ENCODE peak calls at places on chromosomes 2 and 18, in six cellular contexts. M, B, V, N, O and P are unnamed samples.

GRCh38 chr18:54822872-54823845 is 5.1 kb upstream of the RAB27B start:
- DNase-seq in B (peak), N (no peak), O (no peak), M (no peak), V (no peak), P (no peak)

GRCh38 chr2:28231110-28231621 is 161.5 kb upstream of the FOSL2 start:
- DNase-seq in M (peak), N (no peak), O (no peak), B (no peak), V (no peak), P (no peak)

GRCh38 chr18:62354171-62354570 is 29.1 kb downstream of the TNFRSF11A start:
- DNase-seq in O (no peak), N (no peak), V (no peak), B (no peak), M (no peak), P (no peak)

GRCh38 chr2:200466703-200467418 is 43.0 kb downstream of the KCTD18 start:
- DNase-seq in O (no peak), N (no peak), M (no peak), V (no peak), B (no peak), P (no peak)

GRCh38 chr2:102094917-102095316 is 47.6 kb upstream of the IL1R1 start:
- DNase-seq in B (peak), O (no peak), V (peak), N (peak), M (no peak), P (no peak)

GRCh38 chr2:224319756-224320155 is 82.2 kb downstream of the FAM124B start:
- DNase-seq in M (no peak), B (no peak), V (no peak), O (no peak), N (no peak), P (no peak)

GRCh38 chr2:173148520-173148919 is 72.9 kb downstream of the MAP3K20 start:
- DNase-seq in B (no peak), O (no peak), M (no peak), N (no peak), V (no peak), P (no peak)

GRCh38 chr18:8529609-8530008 is 79.6 kb upstream of the RAB12 start:
- DNase-seq in N (no peak), V (no peak), M (no peak), B (no peak), O (peak), P (no peak)

GRCh38 chr2:207385076-207385475 is 144.7 kb upstream of the CREB1 start:
- DNase-seq in N (no peak), V (no peak), M (no peak), B (no peak), O (no peak), P (no peak)

GRCh38 chr2:174561283-174562275 is 36.0 kb downstream of the WIPF1 start:
- DNase-seq in V (no peak), M (no peak), B (no peak), O (no peak), N (no peak), P (no peak)

GRCh38 chr2:64622443-64623231 is 31.1 kb downstream of the SERTAD2 start:
- DNase-seq in V (no peak), B (no peak), O (no peak), N (no peak), M (no peak), P (peak)

GRCh38 chr2:229725716-229726346 is 11.5 kb upstream of the DNER start:
- DNase-seq in O (no peak), B (peak), V (no peak), N (no peak), M (no peak), P (no peak)

GRCh38 chr2:183665403-183665802 is 541.2 kb downstream of the NUP35 start:
- DNase-seq in O (no peak), M (no peak), N (no peak), B (no peak), V (no peak), P (no peak)

GRCh38 chr18:62457830-62458229 is 65.0 kb upstream of the ZCCHC2 start:
- DNase-seq in B (no peak), O (no peak), V (no peak), N (no peak), M (no peak), P (no peak)

GRCh38 chr2:170651603-170652002 is 63.5 kb upstream of the SP5 start:
- DNase-seq in V (no peak), M (no peak), O (no peak), N (no peak), B (no peak), P (no peak)

GRCh38 chr2:207765541-207765940 is 4.2 kb downstream of the FZD5 start:
- DNase-seq in B (peak), O (no peak), M (no peak), V (peak), N (peak), P (no peak)

GRCh38 chr2:203650860-203651613 is 55.4 kb upstream of the CD28 start:
- DNase-seq in B (peak), O (no peak), N (no peak), M (peak), V (peak), P (no peak)

GRCh38 chr2:99748344-99748743 is 258.5 kb upstream of the REV1 start:
- DNase-seq in B (no peak), V (no peak), M (no peak), N (no peak), O (no peak), P (no peak)

GRCh38 chr2:169065864-169066507 is 3.4 kb upstream of the DHRS9 start:
- DNase-seq in V (no peak), O (no peak), M (no peak), B (no peak), N (no peak), P (no peak)

GRCh38 chr18:48583568-48583967 is 44.7 kb downstream of the CTIF start:
- DNase-seq in V (no peak), B (no peak), M (no peak), O (no peak), N (no peak), P (no peak)

GRCh38 chr18:36366994-36367839 is 69.7 kb downstream of the FHOD3 start:
- DNase-seq in N (no peak), V (no peak), B (no peak), O (peak), M (no peak), P (no peak)

GRCh38 chr18:21408681-21409080 is 166.6 kb downstream of the GREB1L start:
- DNase-seq in V (no peak), N (no peak), B (no peak), O (no peak), M (no peak), P (no peak)

GRCh38 chr18:13260114-13260926 is 41.8 kb downstream of the LDLRAD4 start:
- DNase-seq in O (no peak), B (no peak), N (no peak), V (no peak), M (no peak), P (no peak)
- TF ChIP-seq CHD2 in O (no peak), B (no peak), N (no peak), V (no peak), M (no peak), P (no peak)

GRCh38 chr2:176176233-176176632 is 12.2 kb upstream of the HOXD1 start:
- DNase-seq in V (no peak), M (no peak), N (no peak), O (no peak), B (no peak), P (no peak)
- TF ChIP-seq CHD2 in V (no peak), M (no peak), N (no peak), O (no peak), B (no peak), P (no peak)

DNA sequence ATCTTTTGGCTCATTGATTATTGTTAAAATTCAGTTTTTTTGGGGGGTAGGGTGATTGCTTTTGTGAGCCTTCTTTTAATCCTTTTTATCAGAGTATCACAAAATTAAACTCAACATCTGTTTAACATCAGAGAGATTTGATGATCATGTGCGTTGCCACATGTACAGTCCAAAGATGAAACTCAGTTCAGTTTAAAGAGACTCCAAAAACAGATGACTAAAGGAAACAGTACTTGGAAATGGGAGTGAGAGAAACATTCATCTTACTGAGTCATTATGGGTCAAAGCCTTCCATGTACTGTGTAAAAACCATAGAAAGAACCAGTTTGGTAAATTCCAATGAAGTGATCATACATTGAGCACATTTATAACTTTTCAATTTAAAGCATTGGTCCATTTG is 53.0 kb downstream of the LYPD6 start:
- DNase-seq in B (no peak), V (no peak), M (peak), O (no peak), N (no peak), P (no peak)
- TF ChIP-seq CHD2 in B (no peak), V (no peak), M (no peak), O (no peak), N (no peak), P (no peak)

GRCh38 chr18:6885992-6886823 is 156.7 kb downstream of the ARHGAP28 start:
- DNase-seq in B (peak), M (peak), N (peak), O (no peak), V (peak), P (no peak)
- TF ChIP-seq CHD2 in B (no peak), M (no peak), N (no peak), O (no peak), V (no peak), P (no peak)

GRCh38 chr18:458016-458415 is 42.5 kb downstream of the COLEC12 start:
- DNase-seq in N (no peak), O (no peak), B (no peak), M (no peak), V (no peak), P (no peak)

GRCh38 chr18:456361-456821 is 44.1 kb downstream of the COLEC12 start:
- DNase-seq in M (no peak), O (no peak), V (no peak), N (no peak), B (no peak), P (no peak)

GRCh38 chr18:459801-460200 is 40.7 kb downstream of the COLEC12 start:
- DNase-seq in V (no peak), N (no peak), O (no peak), B (no peak), M (no peak), P (no peak)

GRCh38 chr18:457533-457932 is 43.0 kb downstream of the COLEC12 start:
- DNase-seq in N (no peak), M (no peak), B (no peak), O (no peak), V (no peak), P (no peak)

DNA sequence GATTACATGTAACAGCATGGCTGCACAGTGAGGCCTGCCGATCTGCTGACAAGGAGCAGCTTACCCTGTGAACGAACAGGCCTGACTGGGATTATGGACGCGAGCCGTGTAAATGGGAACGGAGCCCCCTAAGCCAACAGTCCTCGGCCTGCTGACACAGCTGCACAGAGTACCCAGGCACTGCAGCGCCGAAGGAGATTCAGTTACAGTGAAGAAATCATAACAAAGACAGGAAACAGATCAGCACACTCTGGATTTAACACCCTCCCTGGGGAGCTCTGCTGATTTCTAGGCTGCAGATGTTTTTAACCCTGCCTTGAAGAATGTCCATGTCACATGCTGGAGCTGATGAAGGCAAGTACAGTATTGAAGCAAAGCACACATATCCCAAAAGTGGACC is 43.4 kb downstream of the COLEC12 start:
- DNase-seq in V (no peak), B (no peak), N (no peak), O (no peak), M (peak), P (no peak)
- TF ChIP-seq CHD2 in V (no peak), B (no peak), N (no peak), O (no peak), M (no peak), P (no peak)

GRCh38 chr2:44635725-44636124 is 274.0 kb downstream of the CAMKMT start:
- DNase-seq in V (no peak), M (no peak), O (no peak), N (no peak), B (no peak), P (no peak)
- TF ChIP-seq CHD2 in V (no peak), M (no peak), O (no peak), N (no peak), B (no peak), P (no peak)

DNA sequence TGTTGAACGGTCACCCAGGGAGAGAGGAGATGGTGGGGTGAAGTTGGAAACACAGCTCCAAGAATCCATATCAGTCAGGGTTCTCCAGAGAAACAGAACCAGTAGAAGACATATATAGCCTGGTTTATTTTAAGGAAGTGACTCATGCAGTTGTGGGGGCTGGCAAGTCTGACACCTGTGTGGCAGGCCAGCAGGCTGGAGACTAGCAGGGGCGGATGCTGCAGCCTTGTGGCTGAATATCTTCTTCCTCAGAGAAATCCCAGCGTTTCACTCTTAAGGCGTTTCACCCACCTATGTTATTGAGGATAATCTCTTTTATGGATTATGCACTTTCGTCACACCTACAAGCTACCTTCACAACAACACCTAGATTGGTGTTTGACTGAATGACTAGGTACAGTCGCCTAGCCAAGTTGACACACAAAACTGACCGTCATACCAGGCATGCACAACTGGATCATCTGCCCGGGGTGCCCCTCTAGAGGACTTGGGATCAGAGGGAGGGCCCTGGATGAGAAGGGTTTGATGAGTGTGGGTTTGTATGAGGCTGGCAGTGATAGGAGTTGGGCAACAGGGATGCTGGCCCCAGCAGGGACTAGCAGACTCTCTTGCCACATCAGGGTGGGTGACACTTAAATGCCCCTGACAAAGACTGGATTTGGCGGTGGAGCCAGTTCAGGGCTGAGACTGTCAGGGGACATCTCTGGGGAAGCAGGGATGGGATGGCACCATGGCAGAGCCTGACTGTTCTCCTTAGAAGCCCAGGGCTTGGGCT is 23.4 kb downstream of the MROH2A start:
- DNase-seq in B (no peak), N (no peak), M (no peak), V (no peak), O (no peak), P (peak)
- TF ChIP-seq CHD2 in B (no peak), N (no peak), M (no peak), V (no peak), O (no peak), P (no peak)